ENCODE peak calls at places on chromosome 15, in seven cellular contexts. M is brain microvascular endothelial cell, W is K562, V is fibroblast of pulmonary artery, F is tibial nerve, S is bronchial epithelial cell, T is GM12865. C is an unnamed sample.
A peak's percentile ranks its signal among the peaks of the same experiment; 100 is the strongest.

GRCh38 chr15:48447657-48448056 is 116.4 kb downstream of the DUT start:
- DNase-seq in M (no peak), W (no peak), V (peak; percentile 27), F (no peak), S (peak; percentile 72), T (no peak), C (no peak)

GRCh38 chr15:84822774-84823579 is 5.8 kb downstream of the ALPK3 start:
- DNase-seq in M (no peak), W (no peak), V (no peak), F (no peak), S (no peak), T (no peak), C (no peak)

GRCh38 chr15:69304176-69304533 is 5.4 kb downstream of the PAQR5 start:
- DNase-seq in M (peak; percentile 82), W (no peak), V (peak; percentile 86), F (no peak), S (peak; percentile 88), T (no peak), C (no peak)

GRCh38 chr15:74752011-74752410 is 3.4 kb downstream of the CYP1A2 start:
- DNase-seq in M (no peak), W (no peak), V (no peak), F (no peak), S (no peak), T (no peak), C (no peak)

GRCh38 chr15:101176625-101177024 is 75.2 kb downstream of the CHSY1 start:
- DNase-seq in M (peak; percentile 69), W (no peak), V (peak; percentile 93), F (no peak), S (peak; percentile 59), T (no peak), C (no peak)

GRCh38 chr15:70323111-70323851 is 225.6 kb upstream of the TLE3 start:
- DNase-seq in M (peak; percentile 25), W (no peak), V (peak; percentile 33), F (peak; percentile 35), S (no peak), T (no peak), C (peak; percentile 56)

GRCh38 chr15:41423979-41424659 is 7.2 kb downstream of the RTF1 start:
- DNase-seq in M (no peak), W (no peak), V (no peak), F (no peak), S (no peak), T (peak; percentile 77), C (no peak)

GRCh38 chr15:64894395-64895056 is 17.2 kb upstream of the ANKDD1A start:
- DNase-seq in M (no peak), W (no peak), V (no peak), F (no peak), S (no peak), T (peak; percentile 95), C (no peak)

GRCh38 chr15:23644829-23645228 is 2.8 kb downstream of the MAGEL2 start:
- DNase-seq in M (no peak), W (no peak), V (no peak), F (no peak), S (no peak), T (no peak), C (no peak)

GRCh38 chr15:23646165-23647000 is 1.3 kb downstream of the MAGEL2 start:
- DNase-seq in M (no peak), W (no peak), V (no peak), F (no peak), S (no peak), T (no peak), C (no peak)

GRCh38 chr15:23647001-23647295 is 719 bp downstream of the MAGEL2 start:
- DNase-seq in M (no peak), W (no peak), V (no peak), F (no peak), S (no peak), T (no peak), C (no peak)

GRCh38 chr15:23645379-23646164 is 2.1 kb downstream of the MAGEL2 start:
- DNase-seq in M (no peak), W (peak; percentile 20), V (no peak), F (no peak), S (no peak), T (no peak), C (no peak)

DNA sequence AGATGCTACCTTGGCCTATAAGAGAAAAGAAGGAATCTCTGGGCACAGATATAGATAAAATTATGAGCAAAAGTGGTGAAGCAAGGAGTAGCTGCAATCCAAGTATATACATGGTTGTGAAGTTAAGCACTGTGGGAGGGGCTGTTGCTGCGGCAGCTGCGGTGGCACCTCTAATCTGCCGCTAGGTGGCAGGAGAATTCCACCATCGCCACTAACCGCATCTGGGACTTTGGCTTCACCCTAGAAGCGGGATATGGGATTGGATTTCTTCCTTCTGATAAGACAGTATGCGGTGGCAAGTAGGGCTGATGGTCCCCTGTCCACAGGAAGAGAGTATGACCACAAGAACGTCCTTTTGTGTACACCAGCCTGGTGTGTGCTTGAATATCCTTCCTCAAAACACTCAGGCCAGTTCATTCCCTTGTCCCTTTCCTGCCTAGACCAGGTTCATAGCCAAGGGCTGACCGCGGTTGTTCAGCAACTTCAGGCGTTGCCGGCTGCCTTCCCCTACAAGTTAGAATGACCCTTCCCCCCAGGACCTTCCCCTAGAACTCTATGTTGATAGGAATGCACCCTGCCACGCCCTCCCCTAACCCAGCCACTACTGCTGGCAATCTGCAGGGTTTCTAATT is 5.1 kb downstream of the MAGEL2 start:
- DNase-seq in M (peak; percentile 10), W (peak; percentile 79), V (peak; percentile 65), F (no peak), S (peak; percentile 27), T (peak; percentile 13), C (peak; percentile 11)
- TF ChIP-seq CTCF in M (peak; percentile 70), W (peak; percentile 88), V (peak; percentile 69), F (peak; percentile 77), S (peak; percentile 64), T (peak; percentile 59), C (peak; percentile 71)

GRCh38 chr15:57685316-57685715 is 21.2 kb upstream of the POLR2M start:
- DNase-seq in M (no peak), W (no peak), V (no peak), F (no peak), S (no peak), T (no peak), C (no peak)
- H3K4me3 ChIP-seq in M (no peak overlapping the region), W (no peak overlapping the region), V (no peak overlapping the region), F (no peak overlapping the region), S (no peak overlapping the region), T (no peak overlapping the region), C (no peak overlapping the region)

DNA sequence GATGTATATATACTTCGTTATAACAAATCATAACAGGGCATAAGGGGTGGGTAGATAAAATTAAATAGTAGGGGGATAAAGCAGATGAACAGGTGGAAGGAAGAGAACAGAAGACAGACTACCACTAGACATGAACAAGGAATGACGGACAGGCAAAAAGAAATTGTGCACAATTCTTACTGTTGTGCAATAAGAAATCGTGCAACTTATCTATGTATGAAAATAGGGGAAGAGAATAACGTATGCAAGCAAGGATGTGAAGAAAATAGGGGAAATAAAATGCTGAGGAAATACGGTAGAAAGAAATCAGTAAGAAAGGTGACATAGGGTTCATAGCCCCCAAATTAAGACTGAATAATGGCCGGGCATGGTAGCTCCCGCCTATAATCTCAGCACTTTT is 9.7 kb downstream of the MYO5A start:
- DNase-seq in M (no peak), W (no peak), V (no peak), F (no peak), S (no peak), T (no peak), C (no peak)
- TF ChIP-seq CTCF in M (no peak), W (no peak), V (no peak), F (no peak), S (no peak), T (no peak), C (no peak)

DNA sequence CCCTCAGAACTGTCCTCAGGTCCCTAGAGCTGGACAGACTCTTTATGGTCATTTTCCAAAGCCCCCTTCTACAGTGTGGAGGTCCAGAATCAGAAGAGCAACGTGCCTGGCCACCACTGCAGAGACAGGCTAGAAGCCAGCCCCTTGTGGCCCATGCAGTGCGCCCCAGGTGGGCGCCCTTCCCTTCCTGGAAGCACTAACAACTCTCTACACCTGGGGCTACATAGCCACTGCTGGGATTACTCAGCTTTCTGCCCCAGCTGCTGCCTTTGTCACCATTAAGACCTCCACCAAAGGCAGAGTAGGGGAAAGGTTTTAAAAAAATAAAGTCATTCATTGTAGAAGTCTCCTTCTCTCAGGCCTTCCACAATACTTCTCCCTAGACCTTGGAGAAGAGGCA is 2.3 kb downstream of the RASGRP1 start:
- DNase-seq in M (no peak), W (no peak), V (no peak), F (no peak), S (no peak), T (peak; percentile 53), C (no peak)
- H3K4me3 ChIP-seq in M (no peak overlapping the region), W (no peak overlapping the region), V (no peak overlapping the region), F (no peak overlapping the region), S (no peak overlapping the region), T (peak overlapping the region; percentile 71), C (no peak overlapping the region)

GRCh38 chr15:79675982-79676381 is 220.8 kb downstream of the MTHFS start:
- DNase-seq in M (no peak), W (no peak), V (no peak), F (no peak), S (no peak), T (no peak), C (no peak)

GRCh38 chr15:79678032-79678701 is 218.6 kb downstream of the MTHFS start:
- DNase-seq in M (no peak), W (no peak), V (no peak), F (no peak), S (no peak), T (no peak), C (no peak)

GRCh38 chr15:79673416-79674123 is 223.2 kb downstream of the MTHFS start:
- DNase-seq in M (peak; percentile 82), W (no peak), V (peak; percentile 40), F (no peak), S (peak; percentile 21), T (peak; percentile 76), C (no peak)

GRCh38 chr15:79676621-79677020 is 220.2 kb downstream of the MTHFS start:
- DNase-seq in M (no peak), W (no peak), V (no peak), F (no peak), S (no peak), T (no peak), C (no peak)

DNA sequence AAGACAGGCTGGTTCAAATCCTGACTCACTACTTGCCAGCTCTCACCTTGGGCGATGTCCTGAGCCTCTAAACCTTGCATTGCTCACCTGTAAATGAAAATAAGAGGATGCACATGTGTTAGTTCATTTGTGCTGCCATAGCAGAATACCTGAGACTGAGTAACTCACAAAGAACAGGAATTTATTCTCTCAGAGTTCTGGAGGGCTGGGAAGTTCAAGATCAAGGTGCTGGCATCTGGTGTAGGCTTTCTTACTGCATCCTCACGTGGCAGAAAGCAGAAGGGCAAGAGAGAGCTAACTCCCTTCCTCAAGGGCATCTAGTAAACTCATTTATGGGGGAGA is 222.7 kb downstream of the MTHFS start:
- DNase-seq in M (no peak), W (no peak), V (no peak), F (no peak), S (peak; percentile 2), T (no peak), C (no peak)
- TF ChIP-seq CTCF in M (no peak), W (no peak), V (no peak), F (no peak), S (no peak), T (no peak), C (no peak)

C was measured in astrocyte of the cerebellum.